ENCODE peak calls at places on chromosomes 4 and X, in four cellular contexts. H is HepG2, N is GM12878, I is K562. U is an unnamed sample.

GRCh38 chr4:54496412-54496811 is 161.3 kb upstream of the KIT start:
- DNase-seq in H (no peak), N (no peak), I (no peak), U (no peak)

GRCh38 chr4:82555279-82555678 is 6.5 kb downstream of the TMEM150C start:
- DNase-seq in N (no peak), H (no peak), I (no peak), U (no peak)

GRCh38 chr4:113499696-113500095 is 261.8 kb downstream of the CAMK2D start:
- DNase-seq in N (no peak), I (no peak), H (peak; percentile 35), U (no peak)

GRCh38 chrX:70219938-70220764 is 14.3 kb upstream of the AWAT1 start:
- DNase-seq in I (peak; percentile 32), N (no peak), H (peak; percentile 80), U (no peak)

GRCh38 chr4:182190306-182190705 is 52.9 kb upstream of the TENM3 start:
- DNase-seq in N (no peak), H (no peak), I (no peak), U (no peak)

GRCh38 chr4:153342751-153343552 is 1.5 kb upstream of the MND1 start:
- DNase-seq in N (no peak), H (no peak), I (no peak), U (no peak)

GRCh38 chrX:112784692-112785091 is 55.9 kb downstream of the AMOT start:
- DNase-seq in H (no peak), I (no peak), N (no peak), U (no peak)

GRCh38 chrX:107207089-107207488 is 678 bp downstream of the DNAAF6 start:
- DNase-seq in N (no peak), I (no peak), H (no peak), U (no peak)

GRCh38 chr4:57064811-57065711 is 45.1 kb downstream of the IGFBP7 start:
- DNase-seq in N (no peak), I (no peak), H (no peak), U (no peak)

GRCh38 chrX:49206543-49206942 is 6.5 kb upstream of the SYP start:
- DNase-seq in H (no peak), N (no peak), I (no peak), U (no peak)

GRCh38 chrX:10108288-10108687 is 48.5 kb upstream of the CLCN4 start:
- DNase-seq in I (no peak), H (no peak), N (no peak), U (no peak)

GRCh38 chrX:123274796-123275195 is 90.7 kb downstream of the GRIA3 start:
- DNase-seq in N (no peak), I (no peak), H (no peak), U (no peak)

GRCh38 chr4:1026115-1026514 is 14.7 kb downstream of the FGFRL1 start:
- DNase-seq in H (no peak), N (peak; percentile 56), I (no peak), U (peak; percentile 53)

GRCh38 chr4:83356899-83357661 is 22.4 kb upstream of the HPSE start:
- DNase-seq in H (peak; percentile 76), N (no peak), I (no peak), U (no peak)

GRCh38 chr4:38160487-38161207 is 200.4 kb downstream of the PTTG2 start:
- DNase-seq in I (peak; percentile 23), N (peak; percentile 69), H (peak; percentile 98), U (no peak)

GRCh38 chr4:21801661-21802355 is 146.8 kb downstream of the KCNIP4 start:
- DNase-seq in N (no peak), H (no peak), I (no peak), U (no peak)

GRCh38 chr4:128658214-128658621 is 151.3 kb upstream of the JADE1 start:
- DNase-seq in H (no peak), N (peak; percentile 11), I (no peak), U (no peak)

DNA sequence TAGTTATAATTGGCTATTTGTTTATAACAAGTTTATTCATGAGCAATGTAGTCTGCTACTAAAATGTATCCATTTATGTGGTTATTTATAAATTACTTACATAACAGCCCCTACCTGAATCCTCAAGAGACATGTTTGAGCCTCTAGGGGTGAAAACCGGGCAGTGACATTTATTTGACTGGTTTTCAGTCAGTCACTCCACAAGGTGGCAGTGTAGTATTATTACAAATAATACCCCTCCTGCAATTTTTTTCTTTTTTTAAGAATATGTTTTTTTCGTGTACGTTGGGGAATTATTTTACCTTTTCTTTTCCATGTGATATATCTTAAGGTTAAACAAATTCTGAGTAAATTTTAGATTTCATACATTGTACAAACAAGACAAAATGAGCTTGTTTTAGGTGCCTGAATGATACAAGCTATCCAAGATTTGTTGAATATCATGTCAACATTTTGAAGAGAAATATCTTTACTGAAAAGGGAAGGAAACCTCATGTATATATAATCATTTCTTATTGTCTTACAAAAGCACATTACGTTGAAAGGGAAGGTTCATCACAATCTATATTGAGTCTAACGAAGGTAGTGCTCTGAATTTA is 598.7 kb upstream of the TECRL start:
- DNase-seq in N (no peak), H (peak; percentile 47), I (peak; percentile 27), U (peak; percentile 23)
- TF ChIP-seq CTCF in N (peak; percentile 35), H (peak; percentile 38), I (peak; percentile 22), U (peak; percentile 65)

GRCh38 chr4:74934016-74934821 is 1.3 kb downstream of the PARM1 start:
- DNase-seq in N (no peak), H (no peak), I (no peak), U (peak; percentile 62)
- TF ChIP-seq CBFB in N (no peak), H (no peak), I (no peak), U (no peak)

GRCh38 chr4:155759372-155760252 is 791 bp downstream of the GUCY1B1 start:
- DNase-seq in N (no peak), I (peak; percentile 7), H (no peak), U (peak; percentile 50)
- TF ChIP-seq CTCF in N (no peak), I (no peak), H (no peak), U (no peak)

GRCh38 chrX:47587906-47588735 is 5.9 kb downstream of the TIMP1 start:
- DNase-seq in I (no peak), H (no peak), N (no peak), U (no peak)
- TF ChIP-seq CBFB in I (no peak), H (no peak), N (no peak), U (no peak)

GRCh38 chr4:4605849-4606248 is 64.0 kb upstream of the STX18 start:
- DNase-seq in I (no peak), N (no peak), H (no peak), U (no peak)

GRCh38 chr4:4606321-4606720 is 64.5 kb upstream of the STX18 start:
- DNase-seq in N (no peak), I (no peak), H (no peak), U (no peak)

GRCh38 chr4:4608214-4608537 is 66.3 kb upstream of the STX18 start:
- DNase-seq in I (no peak), H (no peak), N (no peak), U (no peak)

GRCh38 chr4:4609622-4610334 is 67.9 kb upstream of the STX18 start:
- DNase-seq in N (no peak), I (no peak), H (peak; percentile 62), U (no peak)

GRCh38 chr4:4607336-4608213 is 65.7 kb upstream of the STX18 start:
- DNase-seq in H (no peak), I (no peak), N (no peak), U (no peak)
- TF ChIP-seq CTCF in H (no peak), I (no peak), N (no peak), U (no peak)

DNA sequence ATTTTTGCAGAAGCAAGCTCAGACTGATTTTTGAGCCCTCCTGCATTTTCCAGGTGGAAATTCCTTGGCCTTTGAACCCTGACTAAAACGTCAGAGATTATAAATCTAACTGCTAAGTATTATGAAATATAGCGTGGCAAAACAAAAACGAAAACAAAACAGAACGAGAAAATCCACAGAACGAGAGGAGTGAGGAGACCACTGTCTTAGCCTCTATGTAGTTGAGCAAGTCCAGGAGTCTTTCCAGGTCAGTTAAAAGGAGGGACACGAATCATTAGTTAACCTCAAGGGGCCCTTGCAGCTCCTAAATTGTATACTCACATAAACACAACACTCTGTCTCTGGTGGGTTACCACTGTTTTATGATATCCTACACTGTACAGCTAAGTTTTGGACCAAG is 80.2 kb downstream of the SYNPO2 start:
- DNase-seq in I (no peak), N (no peak), H (no peak), U (no peak)
- TF ChIP-seq CBFB in I (no peak), N (no peak), H (no peak), U (no peak)

GRCh38 chr4:110631582-110632505 is 9.0 kb upstream of the PITX2 start:
- DNase-seq in I (peak; percentile 71), N (no peak), H (peak; percentile 54), U (peak; percentile 86)
- TF ChIP-seq CTCF in I (peak; percentile 75), N (peak; percentile 52), H (peak; percentile 96), U (peak; percentile 65)

GRCh38 chrX:29792335-29792734 is 423.0 kb upstream of the MAGEB2 start:
- DNase-seq in N (no peak), H (no peak), I (no peak), U (no peak)

GRCh38 chrX:29787666-29788065 is 427.7 kb upstream of the MAGEB2 start:
- DNase-seq in I (no peak), N (no peak), H (no peak), U (no peak)

GRCh38 chrX:29788991-29789699 is 426.2 kb upstream of the MAGEB2 start:
- DNase-seq in I (no peak), H (no peak), N (no peak), U (no peak)
- TF ChIP-seq CBFB in I (no peak), H (no peak), N (no peak), U (no peak)

U was measured in WTC11.